ENCODE peak calls at places on chromosomes 16 and 17, in seven cellular contexts. U is Peyer's patch, K is HCT116, N is IMR-90, R is stomach, F is body of pancreas, G is transverse colon. P is an unnamed sample. For H3K4me1 and H3K36me3, the result is how much of the 10 kb centered on the place peaks cover.

GRCh38 chr16:66996324-66996982 is 8.1 kb downstream of the CES4A start:
- DNase-seq in G (no peak), U (peak), N (peak), K (no peak), R (peak), F (peak), P (no peak)

GRCh38 chr16:28301620-28302019 is 9.3 kb downstream of the SBK1 start:
- DNase-seq in R (no peak), G (no peak), K (no peak), N (no peak), F (no peak), U (no peak), P (no peak)

GRCh38 chr17:49887086-49887743 is 39.3 kb upstream of the TAC4 start:
- DNase-seq in F (peak), U (no peak), K (peak), R (peak), N (no peak), G (no peak), P (no peak)

GRCh38 chr17:66715745-66716156 is 119.2 kb upstream of the CACNG5 start:
- DNase-seq in R (no peak), F (peak), U (no peak), K (peak), G (no peak), N (peak), P (no peak)

GRCh38 chr16:46765050-46765449 is 16.9 kb upstream of the MYLK3 start:
- DNase-seq in R (no peak), U (no peak), K (no peak), N (peak), F (no peak), G (no peak), P (no peak)

GRCh38 chr16:74999683-75000480 is 1.1 kb downstream of the ZNRF1 start:
- DNase-seq in K (no peak), F (peak), R (peak), G (peak), N (no peak), U (peak), P (peak)

GRCh38 chr16:31351937-31352315 is 3.0 kb upstream of the ITGAX start:
- DNase-seq in R (no peak), K (no peak), G (no peak), N (no peak), U (peak), F (no peak), P (no peak)

GRCh38 chr17:40361925-40362695 is 2.4 kb downstream of the GJD3 start:
- DNase-seq in G (no peak), N (no peak), R (no peak), F (no peak), U (peak), K (no peak), P (no peak)

GRCh38 chr17:67548693-67549092 is 169.0 kb upstream of the NOL11 start:
- DNase-seq in R (no peak), U (no peak), N (no peak), K (no peak), F (no peak), G (no peak), P (no peak)

DNA sequence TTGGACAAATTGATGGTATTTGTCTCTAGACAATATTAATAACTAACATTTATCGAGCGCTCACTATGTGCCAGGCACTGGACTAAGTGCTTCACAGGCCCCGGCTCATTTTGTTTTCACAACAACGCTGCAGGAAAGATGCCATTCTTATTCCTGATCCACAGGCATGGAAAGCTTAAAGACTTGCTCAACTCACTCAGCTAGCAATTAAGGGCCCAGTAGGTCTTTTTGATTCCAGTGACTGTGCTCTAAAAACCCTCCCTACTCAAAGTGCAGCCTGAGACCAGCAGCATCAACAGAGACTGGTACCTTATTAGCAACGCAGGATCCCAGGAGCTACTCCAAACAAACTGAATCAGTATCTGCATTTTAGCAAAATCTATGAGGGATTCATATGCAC is 35.3 kb downstream of the CUEDC1 start:
- DNase-seq in U (no peak), K (no peak), R (no peak), G (no peak), N (no peak), F (no peak), P (no peak)
- H3K4me1 ChIP-seq in U (under half), K (half or more), R (half or more), G (under half), N (under half), F (half or more), P (half or more)

GRCh38 chr17:60629120-60629519 is 29.1 kb downstream of the PPM1D start:
- DNase-seq in R (no peak), K (no peak), N (no peak), F (no peak), G (no peak), U (no peak), P (no peak)
- H3K36me3 ChIP-seq in R (under half), K (under half), N (under half), F (under half), G (under half), U (under half), P (under half)

DNA sequence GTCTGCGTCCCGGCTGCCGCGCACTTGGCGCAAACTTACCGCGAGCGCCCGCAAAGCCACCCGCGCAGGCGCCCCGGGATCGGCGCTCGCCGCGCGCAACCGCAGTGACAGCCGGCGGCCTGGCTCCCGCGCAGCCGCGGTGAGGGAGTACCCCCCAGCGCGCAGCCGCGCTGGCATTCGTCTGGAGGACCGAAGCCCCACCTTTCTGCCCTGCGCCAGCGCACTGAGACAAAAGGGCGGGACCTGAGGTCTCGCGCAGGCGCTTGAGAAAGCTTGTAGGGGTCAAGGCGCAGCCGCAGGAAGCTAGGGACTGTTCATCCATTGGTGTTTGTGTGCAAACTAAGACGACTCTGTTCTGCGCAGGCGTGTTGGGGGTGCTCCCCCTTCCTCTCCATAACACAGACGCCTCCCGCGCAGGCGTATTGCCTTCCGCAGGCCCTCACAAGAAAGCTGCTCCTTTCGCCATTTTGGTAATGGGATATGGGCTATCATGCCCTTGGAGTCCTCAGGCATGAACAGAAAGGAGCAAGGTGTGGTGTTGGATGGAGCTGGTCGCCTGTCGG is at the start of gene PHF12:
- DNase-seq in N (peak), G (peak), K (peak), R (peak), F (peak), U (peak), P (peak)
- TF ChIP-seq POLR2A in N (peak), G (peak), K (peak), R (no peak), F (peak), U (peak), P (peak)

DNA sequence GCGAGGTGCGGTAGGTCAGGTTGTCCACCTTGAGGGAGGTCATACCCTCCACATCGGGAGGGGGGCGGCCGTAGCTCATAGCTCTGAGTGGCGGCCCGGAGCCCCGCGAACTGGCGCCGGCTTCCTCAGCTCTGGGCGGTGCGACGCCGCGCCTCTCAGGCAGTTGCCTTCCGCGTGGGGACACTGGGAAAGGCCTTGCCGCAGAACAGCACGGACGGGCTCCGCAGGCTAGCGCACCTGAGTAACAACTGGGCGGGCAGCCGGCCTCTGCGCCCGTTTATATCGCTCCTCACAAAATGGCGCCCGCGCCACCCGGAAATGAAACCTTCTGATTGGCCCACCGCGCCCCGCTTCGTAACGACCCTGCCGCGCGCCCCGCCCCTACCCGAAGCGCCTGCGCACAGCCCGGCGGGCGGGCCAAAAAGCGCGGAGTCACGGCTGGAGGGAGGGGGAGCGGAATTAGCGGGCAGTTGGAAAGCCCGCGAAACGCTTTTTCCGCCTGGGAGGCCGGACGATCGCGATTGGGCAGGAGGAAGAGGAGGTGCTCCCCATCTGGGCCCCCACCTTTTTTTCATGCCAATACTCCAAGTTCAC is at the start of gene SRSF2:
- DNase-seq in U (peak), N (peak), R (peak), K (peak), G (peak), F (peak), P (peak)
- H3K4me1 ChIP-seq in U (under half), N (under half), R (under half), K (under half), G (under half), F (half or more), P (half or more)

GRCh38 chr17:43068570-43069367 is 43.7 kb downstream of the RND2 start:
- DNase-seq in G (no peak), R (no peak), U (no peak), F (no peak), K (no peak), N (no peak), P (no peak)
- H3K36me3 ChIP-seq in G (under half), R (under half), U (under half), F (under half), K (under half), N (under half), P (under half)

GRCh38 chr16:88453217-88453531 is at the start of gene ZFPM1:
- DNase-seq in G (no peak), K (no peak), R (no peak), U (no peak), N (no peak), F (no peak), P (no peak)

GRCh38 chr16:88452485-88453216 is 429 bp upstream of the ZFPM1 start:
- DNase-seq in U (peak), G (peak), R (peak), K (peak), N (peak), F (peak), P (peak)

GRCh38 chr16:88455610-88456355 is 2.7 kb downstream of the ZFPM1 start:
- DNase-seq in U (peak), K (peak), F (peak), R (peak), N (peak), G (peak), P (no peak)

GRCh38 chr16:88453621-88454314 is 688 bp downstream of the ZFPM1 start:
- DNase-seq in K (no peak), G (no peak), U (no peak), R (no peak), N (no peak), F (peak), P (no peak)

DNA sequence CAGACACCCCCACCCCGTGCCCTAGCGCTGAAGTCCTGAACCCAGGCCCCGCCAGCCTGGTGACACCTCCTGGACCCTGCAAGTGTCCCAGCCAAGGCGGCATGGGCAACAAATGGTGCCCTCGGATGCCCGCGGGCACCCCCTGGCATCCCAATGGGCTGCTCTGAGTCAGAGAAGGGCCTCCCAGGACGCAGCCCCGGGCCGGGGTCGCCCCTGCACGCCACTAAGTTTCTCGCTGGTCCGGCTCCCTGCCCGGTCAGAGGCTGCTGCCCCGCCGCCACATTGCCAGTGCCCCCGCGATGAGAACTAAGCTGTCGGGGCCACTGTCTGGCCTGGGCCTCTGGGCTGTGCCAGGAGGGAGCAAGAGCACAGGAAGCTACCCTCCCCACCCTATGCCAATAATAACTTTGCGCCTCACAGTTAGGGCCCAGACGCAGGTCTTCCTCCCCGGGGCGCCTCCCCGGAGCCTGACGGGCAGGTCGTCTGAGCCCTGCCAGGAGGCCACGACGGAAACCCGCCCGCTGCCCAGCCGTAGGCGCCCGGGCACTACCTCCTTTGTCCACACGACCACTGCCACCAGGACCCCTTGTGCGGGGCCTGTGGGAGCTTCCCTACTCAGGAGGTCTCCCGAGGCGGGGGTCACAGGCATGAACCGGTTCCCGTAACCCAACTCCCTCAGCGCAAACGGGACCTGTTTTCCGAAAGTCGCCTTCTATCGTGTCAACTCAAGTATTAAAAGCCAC is 1.4 kb downstream of the ZFPM1 start:
- DNase-seq in U (peak), K (no peak), N (no peak), F (peak), G (peak), R (peak), P (no peak)
- TF ChIP-seq POLR2A in U (no peak), K (no peak), N (no peak), F (peak), G (no peak), R (no peak), P (no peak)

GRCh38 chr16:23505180-23505665 is 5.1 kb downstream of the GGA2 start:
- DNase-seq in G (no peak), F (no peak), R (no peak), N (no peak), K (no peak), U (no peak), P (no peak)

GRCh38 chr16:23504453-23505179 is 5.7 kb downstream of the GGA2 start:
- DNase-seq in G (peak), N (peak), R (peak), K (peak), U (peak), F (peak), P (no peak)

GRCh38 chr16:23506606-23506994 is 3.7 kb downstream of the GGA2 start:
- DNase-seq in U (peak), F (no peak), N (no peak), K (no peak), R (no peak), G (no peak), P (no peak)

GRCh38 chr16:23504076-23504452 is 6.2 kb downstream of the GGA2 start:
- DNase-seq in R (no peak), N (peak), K (no peak), U (no peak), F (peak), G (no peak), P (peak)

DNA sequence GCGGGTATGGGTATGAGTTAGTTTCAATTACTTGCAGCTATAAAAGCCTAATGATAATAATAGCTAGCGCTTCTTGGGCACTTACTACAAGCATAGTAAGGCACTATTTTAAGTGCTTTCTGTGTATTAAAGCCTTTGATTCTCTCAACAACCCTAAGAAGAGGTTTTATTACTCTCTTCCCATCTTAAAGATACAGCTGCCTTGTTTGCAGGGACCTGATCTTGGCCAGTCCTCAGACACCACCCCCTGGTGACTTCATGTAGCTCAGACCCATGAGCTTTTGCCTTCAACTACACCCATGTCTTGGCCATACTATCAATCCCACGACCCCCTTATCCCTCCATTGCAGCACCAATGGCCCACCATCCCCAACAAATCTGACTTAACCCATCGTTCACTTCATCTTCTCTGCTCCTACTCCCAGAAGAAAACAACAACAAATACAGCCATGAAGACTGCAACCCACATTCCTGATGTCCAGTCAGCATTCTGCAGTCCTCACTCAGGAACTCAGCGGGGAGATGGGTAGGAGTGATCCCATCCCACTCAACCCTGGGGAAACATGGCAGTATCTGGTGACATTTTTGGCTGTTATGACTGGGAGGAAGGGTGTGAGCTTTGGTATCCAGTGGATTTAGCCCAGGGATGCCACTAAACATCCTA is 4.2 kb downstream of the GGA2 start:
- DNase-seq in F (no peak), G (no peak), K (no peak), N (no peak), U (no peak), R (no peak), P (no peak)
- H3K4me1 ChIP-seq in F (half or more), G (under half), K (half or more), N (under half), U (under half), R (under half), P (half or more)

GRCh38 chr16:54316095-54316494 is 29.5 kb upstream of the IRX3 start:
- DNase-seq in F (no peak), G (no peak), K (no peak), N (no peak), R (no peak), U (no peak), P (no peak)

GRCh38 chr16:54313789-54314188 is 27.2 kb upstream of the IRX3 start:
- DNase-seq in N (no peak), F (no peak), U (no peak), G (no peak), R (no peak), K (no peak), P (no peak)

GRCh38 chr16:54318941-54319340 is 32.4 kb upstream of the IRX3 start:
- DNase-seq in K (no peak), R (no peak), F (no peak), G (no peak), U (no peak), N (no peak), P (no peak)

GRCh38 chr16:54320895-54321294 is 34.3 kb upstream of the IRX3 start:
- DNase-seq in K (no peak), F (no peak), R (no peak), U (no peak), N (no peak), G (no peak), P (no peak)

GRCh38 chr16:54317306-54317705 is 30.7 kb upstream of the IRX3 start:
- DNase-seq in U (no peak), R (no peak), F (no peak), K (no peak), G (no peak), N (no peak), P (no peak)
- H3K36me3 ChIP-seq in U (under half), R (under half), F (under half), K (under half), G (under half), N (under half), P (under half)

GRCh38 chr17:78797691-78798585 is 15.9 kb upstream of the CYTH1 start:
- DNase-seq in F (no peak), G (no peak), U (no peak), N (no peak), R (no peak), K (no peak), P (no peak)

GRCh38 chr17:78797213-78797612 is 15.1 kb upstream of the CYTH1 start:
- DNase-seq in U (no peak), K (no peak), N (no peak), R (no peak), G (no peak), F (no peak), P (no peak)

GRCh38 chr17:78796134-78796900 is 14.2 kb upstream of the CYTH1 start:
- DNase-seq in F (no peak), R (peak), N (no peak), G (no peak), K (no peak), U (no peak), P (no peak)

GRCh38 chr17:78800132-78800931 is 18.3 kb upstream of the CYTH1 start:
- DNase-seq in F (no peak), U (no peak), K (no peak), G (no peak), R (no peak), N (no peak), P (no peak)

DNA sequence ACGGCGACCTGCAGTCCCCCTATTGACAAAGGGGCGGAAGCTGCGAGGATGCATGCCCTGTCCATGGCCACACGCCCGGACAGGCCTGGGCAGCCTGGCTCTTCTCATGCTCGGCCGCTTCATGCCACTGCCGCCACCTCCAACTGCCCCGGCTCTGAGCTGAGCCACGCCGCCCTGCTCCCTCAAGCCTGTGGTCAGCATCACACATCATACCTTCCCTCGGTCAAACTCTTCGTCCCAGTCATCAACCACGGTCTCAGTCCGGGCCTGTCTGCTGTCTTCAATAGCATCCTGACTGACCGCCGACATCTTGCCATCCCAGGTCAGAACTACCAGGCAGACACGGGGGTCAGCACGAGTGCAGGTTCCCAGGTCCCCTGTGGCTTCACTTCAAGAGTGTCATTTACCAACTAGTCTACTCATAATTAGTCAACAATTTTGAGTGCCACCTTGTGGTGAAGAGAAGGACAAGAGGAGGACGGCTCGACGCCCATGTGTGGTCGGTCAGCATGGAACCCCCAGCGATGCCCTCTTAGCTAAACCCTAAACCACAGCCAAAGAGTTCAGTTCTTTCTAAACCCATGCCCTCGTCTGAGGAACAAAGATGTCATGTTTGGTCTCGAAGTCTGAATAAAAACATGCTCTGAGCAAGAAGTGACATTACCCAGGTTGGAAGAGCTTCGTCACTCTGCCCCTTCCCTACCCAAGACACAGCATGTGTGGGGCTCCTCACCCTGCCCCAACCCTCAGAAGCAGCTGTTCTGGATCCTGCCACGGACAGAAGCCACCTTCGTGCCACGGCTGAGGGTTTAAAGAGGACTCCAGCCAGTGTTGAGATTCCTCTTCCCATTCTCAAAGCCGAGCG is 16.9 kb upstream of the CYTH1 start:
- DNase-seq in K (no peak), U (no peak), R (no peak), N (peak), G (no peak), F (no peak), P (no peak)
- TF ChIP-seq POLR2A in K (no peak), U (no peak), R (no peak), N (no peak), G (no peak), F (no peak), P (no peak)